ENCODE peak calls at places on chromosomes 6 and 20, in seven cellular contexts. N, Z, C, H, W, X and Q are unnamed samples.

GRCh38 chr6:35624341-35625070 is 64.2 kb downstream of the FKBP5 start:
- DNase-seq in N (no peak), Z (no peak), C (peak), H (peak), W (no peak), X (no peak), Q (no peak)

GRCh38 chr20:53040678-53041674 is 68.8 kb downstream of the TSHZ2 start:
- DNase-seq in N (no peak), Z (no peak), C (peak), H (peak), W (no peak), X (no peak), Q (no peak)

GRCh38 chr6:5453531-5453930 is 192.2 kb downstream of the FARS2 start:
- DNase-seq in N (no peak), Z (no peak), C (peak), H (no peak), W (no peak), X (peak), Q (no peak)

GRCh38 chr20:44700306-44700705 is 14.9 kb upstream of the CCN5 start:
- DNase-seq in N (no peak), Z (no peak), C (no peak), H (no peak), W (no peak), X (no peak), Q (no peak)

GRCh38 chr6:44696099-44696498 is 308.6 kb downstream of the CDC5L start:
- DNase-seq in N (no peak), Z (no peak), C (peak), H (peak), W (no peak), X (peak), Q (no peak)

GRCh38 chr20:45945678-45946148 is 11.2 kb downstream of the PCIF1 start:
- DNase-seq in N (no peak), Z (no peak), C (peak), H (no peak), W (no peak), X (peak), Q (no peak)

GRCh38 chr6:169800668-169801395 is 49.4 kb downstream of the ERMARD start:
- DNase-seq in N (peak), Z (peak), C (peak), H (peak), W (peak), X (peak), Q (peak)

GRCh38 chr20:3679749-3680700 is 1.8 kb downstream of the ADAM33 start:
- DNase-seq in N (no peak), Z (no peak), C (peak), H (peak), W (no peak), X (peak), Q (no peak)

GRCh38 chr6:22239261-22239660 is 57.6 kb downstream of the PRL start:
- DNase-seq in N (no peak), Z (no peak), C (no peak), H (no peak), W (no peak), X (no peak), Q (no peak)

GRCh38 chr6:93293399-93294271 is 125.7 kb downstream of the EPHA7 start:
- DNase-seq in N (no peak), Z (no peak), C (no peak), H (no peak), W (no peak), X (no peak), Q (no peak)

GRCh38 chr20:2691663-2692035 is 931 bp upstream of the EBF4 start:
- DNase-seq in N (no peak), Z (no peak), C (no peak), H (no peak), W (no peak), X (no peak), Q (no peak)

GRCh38 chr20:40754372-40754943 is 65.4 kb upstream of the MAFB start:
- DNase-seq in N (no peak), Z (no peak), C (no peak), H (no peak), W (no peak), X (no peak), Q (no peak)

GRCh38 chr6:51711876-51712275 is 375.5 kb downstream of the PKHD1 start:
- DNase-seq in N (no peak), Z (no peak), C (no peak), H (no peak), W (no peak), X (no peak), Q (no peak)

GRCh38 chr6:98203170-98203806 is 631.1 kb upstream of the POU3F2 start:
- DNase-seq in N (no peak), Z (no peak), C (peak), H (peak), W (no peak), X (peak), Q (no peak)

GRCh38 chr6:65229768-65230167 is 477.3 kb downstream of the EYS start:
- DNase-seq in N (no peak), Z (no peak), C (peak), H (no peak), W (no peak), X (no peak), Q (no peak)

GRCh38 chr20:62977613-62978558 is 25.4 kb downstream of the SLC17A9 start:
- DNase-seq in N (no peak), Z (peak), C (peak), H (no peak), W (no peak), X (peak), Q (peak)

GRCh38 chr6:133314951-133315350 is 73.8 kb downstream of the EYA4 start:
- DNase-seq in N (no peak), Z (no peak), C (peak), H (peak), W (no peak), X (no peak), Q (no peak)

GRCh38 chr6:2396856-2397640 is 151.6 kb upstream of the GMDS start:
- DNase-seq in N (no peak), Z (no peak), C (peak), H (peak), W (no peak), X (peak), Q (no peak)

GRCh38 chr6:53979468-53980067 is 131.7 kb upstream of the MLIP start:
- DNase-seq in N (no peak), Z (peak), C (peak), H (peak), W (no peak), X (peak), Q (no peak)

GRCh38 chr6:111843347-111844147 is 29.7 kb downstream of the FYN start:
- DNase-seq in N (peak), Z (peak), C (peak), H (peak), W (no peak), X (no peak), Q (no peak)

GRCh38 chr20:1863296-1863695 is 31.9 kb upstream of the SIRPA start:
- DNase-seq in N (no peak), Z (no peak), C (peak), H (no peak), W (no peak), X (peak), Q (no peak)

GRCh38 chr20:20037960-20038359 is 14.3 kb downstream of the CRNKL1 start:
- DNase-seq in N (no peak), Z (no peak), C (peak), H (no peak), W (no peak), X (peak), Q (no peak)

GRCh38 chr6:56582246-56582645 is 60.4 kb downstream of the DST start:
- DNase-seq in N (no peak), Z (no peak), C (no peak), H (no peak), W (no peak), X (no peak), Q (no peak)

GRCh38 chr6:101597711-101598110 is 204.2 kb downstream of the GRIK2 start:
- DNase-seq in N (no peak), Z (no peak), C (peak), H (peak), W (no peak), X (peak), Q (no peak)

GRCh38 chr6:26550250-26550993 is 12.3 kb downstream of the HMGN4 start:
- DNase-seq in N (no peak), Z (peak), C (no peak), H (peak), W (peak), X (no peak), Q (peak)

GRCh38 chr6:78598966-78599365 is 268.4 kb upstream of the IRAK1BP1 start:
- DNase-seq in N (no peak), Z (no peak), C (peak), H (peak), W (no peak), X (peak), Q (no peak)

GRCh38 chr6:85435872-85436271 is 14.0 kb upstream of the NT5E start:
- DNase-seq in N (no peak), Z (no peak), C (peak), H (no peak), W (no peak), X (no peak), Q (no peak)

GRCh38 chr20:35360033-35360432 is 51.7 kb downstream of the UQCC1 start:
- DNase-seq in N (no peak), Z (no peak), C (peak), H (no peak), W (no peak), X (no peak), Q (no peak)

GRCh38 chr6:169167581-169168301 is 85.9 kb downstream of the THBS2 start:
- DNase-seq in N (no peak), Z (no peak), C (peak), H (peak), W (no peak), X (peak), Q (no peak)

GRCh38 chr6:1911476-1911875 is 301.8 kb downstream of the FOXC1 start:
- DNase-seq in N (no peak), Z (no peak), C (no peak), H (no peak), W (no peak), X (no peak), Q (no peak)

GRCh38 chr6:110190726-110191125 is 10.5 kb downstream of the CDC40 start:
- DNase-seq in N (no peak), Z (no peak), C (no peak), H (peak), W (no peak), X (no peak), Q (no peak)